ENCODE peak calls at places on chromosomes 16 and 17, in four cellular contexts. W is GM10248, V is hippocampal formation, J is NCI-H1092. Y is an unnamed sample.

GRCh38 chr17:17067277-17067676 is 25.0 kb downstream of the MPRIP start:
- DNase-seq in V (no peak), J (no peak), W (no peak), Y (no peak)

GRCh38 chr17:30021708-30022317 is 80.4 kb downstream of the EFCAB5 start:
- DNase-seq in J (no peak), W (peak; percentile 45), V (peak; percentile 0), Y (peak; percentile 13)

GRCh38 chr16:75433732-75434413 is 570 bp upstream of the CFDP1 start:
- DNase-seq in V (peak; percentile 82), W (peak; percentile 82), J (peak; percentile 79), Y (peak; percentile 87)

GRCh38 chr17:2954898-2955445 is 108.4 kb downstream of the OR1D5 start:
- DNase-seq in J (no peak), V (no peak), W (no peak), Y (no peak)

GRCh38 chr17:69473801-69474170 is 59.3 kb downstream of the MAP2K6 start:
- DNase-seq in W (no peak), J (no peak), V (no peak), Y (no peak)

GRCh38 chr17:62823111-62823895 is 15.2 kb upstream of the MARCHF10 start:
- DNase-seq in W (no peak), V (no peak), J (no peak), Y (no peak)

GRCh38 chr17:4230142-4230541 is 33.6 kb downstream of the ANKFY1 start:
- DNase-seq in V (no peak), W (no peak), J (no peak), Y (peak; percentile 51)

GRCh38 chr17:76337413-76337777 is 16.3 kb downstream of the PRPSAP1 start:
- DNase-seq in J (no peak), V (no peak), W (no peak), Y (no peak)

GRCh38 chr17:39700148-39700987 is 504 bp downstream of the ERBB2 start:
- DNase-seq in V (no peak), J (no peak), W (peak; percentile 29), Y (no peak)

GRCh38 chr17:9016941-9017552 is 4.3 kb upstream of the NTN1 start:
- DNase-seq in V (no peak), W (no peak), J (no peak), Y (no peak)

GRCh38 chr16:74622005-74622404 is 15.1 kb upstream of the GLG1 start:
- DNase-seq in J (no peak), V (no peak), W (no peak), Y (no peak)

GRCh38 chr17:65270499-65270898 is 133.3 kb downstream of the RGS9 start:
- DNase-seq in J (no peak), W (no peak), V (no peak), Y (no peak)

GRCh38 chr17:82065638-82066303 is at the start of gene DUS1L:
- DNase-seq in W (peak; percentile 92), J (no peak), V (peak; percentile 55), Y (peak; percentile 44)

GRCh38 chr17:81737947-81738800 is 26.1 kb downstream of the SLC25A10 start:
- DNase-seq in J (no peak), W (no peak), V (no peak), Y (peak; percentile 4)

GRCh38 chr16:25707982-25708583 is 16.3 kb downstream of the HS3ST4 start:
- DNase-seq in W (peak; percentile 31), V (no peak), J (no peak), Y (no peak)

GRCh38 chr17:55267777-55268648 is 3.3 kb downstream of the HLF start:
- DNase-seq in W (no peak), J (no peak), V (no peak), Y (no peak)

Y was measured in midbrain.